ENCODE peak calls at places on chromosomes 13 and 19, in ten cellular contexts. G is A549, B is IMR-90, N is astrocyte, Z is PC-9, Q is foreskin fibroblast, X is BJ, T is lower leg skin, W is cardiac fibroblast, L is brain microvascular endothelial cell. R is an unnamed sample.

GRCh38 chr13:23790591-23791170 is 98.5 kb downstream of the MIPEP start:
- DNase-seq in L (peak), N (peak), X (peak), G (no peak), Z (no peak), W (peak), B (peak), Q (peak), T (no peak), R (peak)

GRCh38 chr19:5200844-5201243 is 139.8 kb downstream of the PTPRS start:
- DNase-seq in T (no peak), L (no peak), B (no peak), X (no peak), N (no peak), Q (no peak), Z (no peak), W (no peak), G (peak), R (no peak)

GRCh38 chr19:13262450-13262849 is 112.2 kb downstream of the IER2 start:
- DNase-seq in T (no peak), X (peak), B (peak), Z (no peak), W (peak), Q (peak), N (peak), G (peak), L (peak), R (no peak)

GRCh38 chr13:30466841-30467252 is 1.1 kb upstream of the HMGB1 start:
- DNase-seq in G (no peak), L (no peak), B (peak), W (no peak), Q (no peak), N (peak), T (no peak), X (no peak), Z (no peak), R (no peak)

GRCh38 chr19:28468701-28469459 is 744.1 kb downstream of the UQCRFS1 start:
- DNase-seq in T (no peak), L (peak), Q (peak), B (no peak), N (peak), G (no peak), W (peak), X (peak), Z (no peak), R (no peak)

GRCh38 chr13:96036515-96036914 is 16.7 kb downstream of the UGGT2 start:
- DNase-seq in Z (no peak), L (no peak), T (no peak), X (no peak), B (no peak), Q (no peak), W (no peak), N (no peak), G (no peak), R (no peak)

GRCh38 chr13:21203132-21203531 is 26.7 kb downstream of the MRPL57 start:
- DNase-seq in Z (no peak), N (no peak), X (no peak), G (no peak), T (no peak), Q (no peak), B (peak), L (peak), W (no peak), R (no peak)

GRCh38 chr13:45456196-45456972 is 8.4 kb upstream of the COG3 start:
- DNase-seq in Z (no peak), N (peak), W (peak), T (no peak), G (no peak), L (peak), B (peak), X (no peak), Q (peak), R (no peak)

GRCh38 chr13:32426981-32427851 is 714 bp downstream of the N4BP2L1 start:
- DNase-seq in Z (peak), G (no peak), T (peak), X (no peak), L (no peak), B (peak), W (peak), Q (no peak), N (no peak), R (no peak)

GRCh38 chr19:37466277-37466797 is 907 bp downstream of the ZNF569 start:
- DNase-seq in Q (no peak), Z (no peak), L (no peak), B (no peak), G (no peak), W (no peak), N (no peak), T (no peak), X (no peak), R (no peak)

GRCh38 chr19:34962281-34962944 is 1.6 kb downstream of the ZNF792 start:
- DNase-seq in G (no peak), X (no peak), Z (no peak), B (peak), T (peak), W (peak), Q (no peak), N (no peak), L (no peak), R (no peak)

GRCh38 chr13:75635101-75635620 is 969 bp upstream of the LMO7 start:
- DNase-seq in B (no peak), X (no peak), Q (no peak), W (no peak), L (no peak), G (no peak), T (no peak), Z (no peak), N (no peak), R (no peak)

GRCh38 chr19:29687897-29688728 is 22.9 kb downstream of the PLEKHF1 start:
- DNase-seq in L (peak), X (no peak), G (peak), B (peak), N (peak), T (no peak), W (peak), Q (peak), Z (no peak), R (no peak)

GRCh38 chr19:33197591-33198000 is 3.5 kb downstream of the LRP3 start:
- DNase-seq in L (no peak), G (no peak), T (no peak), Q (no peak), X (no peak), N (no peak), B (no peak), Z (no peak), W (no peak), R (no peak)

GRCh38 chr19:6424939-6425731 is 524 bp upstream of the KHSRP start:
- DNase-seq in Q (peak), N (peak), G (peak), B (peak), X (peak), L (peak), Z (peak), T (peak), W (peak), R (peak)

DNA sequence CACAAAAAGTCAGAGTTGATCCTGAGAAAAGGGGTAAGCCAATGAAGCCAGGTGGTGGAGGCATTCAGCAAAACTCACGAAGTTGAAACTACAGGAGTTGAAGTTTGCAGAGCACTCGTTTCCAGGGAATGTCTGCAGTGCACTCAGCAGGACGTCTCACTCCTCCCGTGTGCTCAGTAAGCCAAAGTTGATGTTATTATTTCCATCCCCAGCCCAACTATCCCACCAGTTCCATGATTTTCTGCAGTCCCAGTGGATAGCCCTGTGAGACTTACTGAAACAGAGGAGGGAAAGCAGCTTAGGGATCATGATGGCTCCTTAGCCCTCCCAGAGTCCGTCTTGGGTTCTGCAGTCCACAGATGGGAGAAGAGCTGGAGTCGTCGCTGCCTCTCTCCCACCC is at the start of gene TARM1:
- DNase-seq in L (no peak), Z (no peak), B (no peak), W (no peak), X (no peak), N (no peak), T (no peak), Q (no peak), G (no peak), R (no peak)
- H3K4me3 ChIP-seq in L (no peak), Z (no peak), B (no peak), W (no peak), X (no peak), N (no peak), T (no peak), Q (no peak), G (no peak), R (no peak)

GRCh38 chr13:112837371-112838037 is 131.5 kb upstream of the MCF2L start:
- DNase-seq in Z (no peak), W (peak), N (no peak), B (no peak), L (no peak), T (no peak), X (no peak), Q (no peak), G (no peak), R (no peak)

GRCh38 chr13:112840472-112841302 is 128.3 kb upstream of the MCF2L start:
- DNase-seq in T (peak), G (no peak), Q (no peak), B (no peak), L (no peak), X (no peak), N (no peak), Z (no peak), W (no peak), R (no peak)

GRCh38 chr13:112838038-112838965 is 130.7 kb upstream of the MCF2L start:
- DNase-seq in L (no peak), W (no peak), Z (no peak), Q (no peak), G (no peak), T (no peak), N (no peak), X (no peak), B (no peak), R (no peak)

GRCh38 chr13:112836940-112837339 is 132.1 kb upstream of the MCF2L start:
- DNase-seq in G (no peak), W (no peak), Q (no peak), Z (no peak), L (no peak), B (no peak), N (no peak), X (no peak), T (no peak), R (no peak)

DNA sequence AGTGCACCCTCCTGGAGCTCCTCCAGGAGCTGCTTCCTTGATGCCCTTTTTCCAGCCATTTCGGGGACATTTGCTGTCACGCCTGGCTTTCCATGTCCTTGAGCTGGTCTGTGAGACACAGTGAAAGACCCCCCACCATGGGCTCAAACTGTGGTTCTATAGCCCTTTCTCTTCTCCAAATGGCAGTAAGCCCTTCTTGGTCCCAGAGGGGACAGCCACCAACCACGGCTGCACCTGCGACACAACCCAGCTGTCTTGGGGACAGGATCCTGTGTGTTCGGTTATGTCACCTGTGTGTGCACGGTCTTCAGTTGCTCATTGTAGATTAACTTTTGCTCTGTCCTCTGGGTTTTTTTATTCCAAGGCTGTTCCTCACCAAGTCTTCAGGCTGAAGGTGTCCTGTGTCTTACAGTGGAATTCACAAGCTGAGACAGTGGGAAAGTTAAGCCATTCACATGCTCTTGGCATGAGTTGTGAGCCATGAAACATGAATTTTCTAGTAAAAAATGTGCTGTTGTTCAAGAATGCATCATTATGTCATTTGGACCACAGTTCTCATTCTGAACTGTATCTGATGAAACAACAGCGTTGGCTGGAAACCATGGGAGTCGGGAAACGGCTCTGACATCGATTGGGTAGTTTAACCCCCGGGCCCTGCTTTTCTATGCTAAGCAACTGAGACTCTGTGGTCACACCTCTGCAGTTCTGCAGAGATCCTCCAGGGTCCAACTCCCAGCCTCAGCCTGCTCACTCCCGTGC is 129.5 kb upstream of the MCF2L start:
- DNase-seq in X (peak), G (no peak), L (peak), W (peak), Q (peak), Z (no peak), N (peak), B (peak), T (peak), R (peak)
- TF ChIP-seq CTCF in X (no peak), G (no peak), L (no peak), W (no peak), Q (no peak), Z (no peak), N (no peak), B (no peak), T (no peak), R (no peak)

GRCh38 chr13:98433654-98434053 is 143.3 kb downstream of the STK24 start:
- DNase-seq in T (no peak), Z (no peak), W (no peak), B (no peak), X (no peak), N (no peak), Q (no peak), G (no peak), L (no peak), R (no peak)

GRCh38 chr13:98435356-98435755 is 141.6 kb downstream of the STK24 start:
- DNase-seq in X (no peak), L (no peak), G (no peak), Z (no peak), W (no peak), B (no peak), T (no peak), N (no peak), Q (no peak), R (no peak)

GRCh38 chr13:98434060-98434459 is 142.8 kb downstream of the STK24 start:
- DNase-seq in T (no peak), Z (no peak), N (no peak), W (no peak), Q (no peak), L (no peak), X (no peak), G (no peak), B (no peak), R (no peak)

GRCh38 chr13:98438246-98439135 is 138.4 kb downstream of the STK24 start:
- DNase-seq in Z (no peak), G (no peak), W (no peak), N (no peak), B (no peak), Q (no peak), X (no peak), L (no peak), T (no peak), R (no peak)

GRCh38 chr13:98436379-98436909 is 140.5 kb downstream of the STK24 start:
- DNase-seq in L (no peak), B (no peak), G (no peak), T (no peak), Q (no peak), N (no peak), Z (no peak), X (no peak), W (no peak), R (no peak)
- H3K4me3 ChIP-seq in L (no peak), B (no peak), G (no peak), T (no peak), Q (no peak), N (no peak), Z (no peak), X (no peak), W (no peak), R (no peak)

GRCh38 chr13:74136089-74136658 is 2.0 kb upstream of the KLF12 start:
- DNase-seq in G (peak), N (peak), T (no peak), Z (no peak), W (peak), B (peak), Q (no peak), X (no peak), L (peak), R (no peak)
- TF ChIP-seq CTCF in G (no peak), N (no peak), T (no peak), Z (no peak), W (no peak), B (no peak), Q (peak), X (peak), L (peak), R (no peak)

GRCh38 chr19:7912697-7913564 is 1.7 kb upstream of the TGFBR3L start:
- DNase-seq in B (no peak), N (no peak), X (no peak), L (no peak), Q (no peak), T (no peak), Z (no peak), W (no peak), G (no peak), R (no peak)

GRCh38 chr19:7913652-7914051 is 978 bp upstream of the TGFBR3L start:
- DNase-seq in G (no peak), Z (no peak), W (no peak), N (no peak), L (no peak), X (no peak), B (no peak), Q (no peak), T (no peak), R (no peak)

GRCh38 chr19:7914099-7914498 is 531 bp upstream of the TGFBR3L start:
- DNase-seq in G (no peak), N (no peak), Q (no peak), B (no peak), X (no peak), T (no peak), W (no peak), L (no peak), Z (no peak), R (no peak)

GRCh38 chr19:7915250-7916136 is 863 bp downstream of the TGFBR3L start:
- DNase-seq in G (no peak), W (no peak), B (no peak), Q (no peak), L (no peak), T (no peak), N (no peak), X (no peak), Z (no peak), R (no peak)

DNA sequence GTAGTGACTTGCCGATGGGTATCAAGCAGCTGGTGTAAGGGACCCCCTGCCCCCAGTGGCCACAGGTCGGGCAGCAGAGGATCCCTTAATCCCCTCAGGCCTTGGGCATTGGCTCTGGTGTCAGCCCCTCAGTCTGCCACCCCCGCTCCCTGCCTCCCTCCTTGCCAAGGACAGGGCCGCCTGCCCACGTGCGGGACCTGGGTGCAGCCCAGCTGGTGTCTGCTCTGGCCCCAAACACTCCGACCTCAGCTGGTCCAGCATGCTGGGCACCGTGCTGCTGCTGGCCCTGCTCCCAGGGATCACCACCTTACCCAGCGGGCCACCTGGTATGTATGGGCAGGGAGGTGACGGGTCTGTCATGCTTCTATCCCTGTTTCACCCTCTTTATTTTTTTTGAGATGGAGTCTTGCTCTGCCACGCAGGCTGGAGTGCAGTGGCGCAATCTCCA is at the start of gene TGFBR3L:
- DNase-seq in L (no peak), Q (no peak), Z (no peak), T (no peak), G (no peak), X (no peak), N (no peak), W (no peak), B (no peak), R (no peak)
- H3K4me3 ChIP-seq in L (no peak), Q (no peak), Z (no peak), T (no peak), G (no peak), X (peak), N (no peak), W (no peak), B (no peak), R (no peak)